ENCODE peak calls at places on chromosomes 2 and 18, in five cellular contexts. G is endothelial cell, X is stromal cell of bone marrow, U is astrocyte of the spinal cord, I is AG04450. Z is an unnamed sample.

GRCh38 chr2:216344206-216344957 is 27.9 kb downstream of the MARCHF4 start:
- DNase-seq in U (peak), X (no peak), G (no peak), I (no peak), Z (no peak)

GRCh38 chr2:224127871-224128501 is 88.9 kb upstream of the SERPINE2 start:
- DNase-seq in X (no peak), I (no peak), U (peak), G (no peak), Z (peak)

GRCh38 chr2:26469092-26469710 is 8.7 kb downstream of the OTOF start:
- DNase-seq in U (peak), G (peak), I (peak), X (no peak), Z (peak)

GRCh38 chr2:46268986-46269385 is 28.2 kb upstream of the EPAS1 start:
- DNase-seq in X (peak), U (peak), I (no peak), G (no peak), Z (peak)

GRCh38 chr2:239018291-239019192 is 170.7 kb downstream of the TWIST2 start:
- DNase-seq in X (no peak), G (no peak), U (no peak), I (no peak), Z (no peak)

GRCh38 chr2:186927867-186928191 is 78.9 kb upstream of the ZSWIM2 start:
- DNase-seq in X (no peak), I (no peak), G (no peak), U (no peak), Z (no peak)

GRCh38 chr2:172986040-172986439 is 89.6 kb upstream of the MAP3K20 start:
- DNase-seq in G (no peak), I (no peak), X (no peak), U (no peak), Z (peak)

GRCh38 chr2:168699834-168700417 is 102.5 kb upstream of the NOSTRIN start:
- DNase-seq in U (peak), G (no peak), X (peak), I (peak), Z (peak)

GRCh38 chr2:127829845-127830246 is 18.9 kb upstream of the WDR33 start:
- DNase-seq in X (no peak), G (no peak), U (no peak), I (no peak), Z (peak)

GRCh38 chr2:46964835-46965560 is 49.4 kb upstream of the MCFD2 start:
- DNase-seq in U (peak), G (no peak), I (no peak), X (no peak), Z (no peak)

GRCh38 chr2:8545676-8546318 is 136.1 kb upstream of the ID2 start:
- DNase-seq in G (peak), I (no peak), X (no peak), U (no peak), Z (no peak)

GRCh38 chr2:239594772-239595608 is 194.2 kb upstream of the HDAC4 start:
- DNase-seq in U (no peak), I (no peak), X (no peak), G (no peak), Z (no peak)

GRCh38 chr18:63316612-63317555 is 2.7 kb downstream of the BCL2 start:
- DNase-seq in G (no peak), I (no peak), X (no peak), U (no peak), Z (no peak)

GRCh38 chr2:213834331-213834730 is 550.1 kb downstream of the SPAG16 start:
- DNase-seq in G (no peak), I (peak), U (peak), X (peak), Z (peak)

GRCh38 chr18:45838302-45839070 is 13.0 kb downstream of the SIGLEC15 start:
- DNase-seq in X (no peak), U (no peak), G (no peak), I (no peak), Z (no peak)

Z was measured in RPMI7951.